ENCODE peak calls at places on chromosomes 3 and 15, in six cellular contexts. K is IMR-90, Q is A549, H is HEK293T, I is GM12878, O is K562. R is an unnamed sample.

GRCh38 chr15:50813865-50814264 is 48.4 kb upstream of the SPPL2A start:
- DNase-seq in I (no peak), K (no peak), O (no peak), Q (no peak), H (no peak), R (no peak)

GRCh38 chr3:136750209-136750921 is 1.8 kb downstream of the STAG1 start:
- DNase-seq in H (no peak), K (no peak), I (no peak), Q (peak), O (no peak), R (peak)

GRCh38 chr3:123028233-123028828 is 768 bp upstream of the SEMA5B start:
- DNase-seq in K (peak), H (peak), O (peak), I (no peak), Q (peak), R (peak)

GRCh38 chr3:55443346-55443745 is 43.8 kb downstream of the WNT5A start:
- DNase-seq in H (no peak), I (no peak), K (no peak), Q (no peak), O (no peak), R (no peak)

GRCh38 chr15:79431636-79432344 is at the start of gene MINAR1:
- DNase-seq in Q (peak), O (no peak), I (no peak), K (peak), H (peak), R (peak)

GRCh38 chr3:128094295-128095151 is 29.1 kb downstream of the RUVBL1 start:
- DNase-seq in I (no peak), H (no peak), O (no peak), Q (no peak), K (peak), R (peak)

GRCh38 chr3:19866751-19867347 is 67.2 kb downstream of the EFHB start:
- DNase-seq in K (peak), Q (peak), O (peak), H (peak), I (peak), R (peak)

GRCh38 chr3:152688313-152688712 is 146.6 kb upstream of the P2RY1 start:
- DNase-seq in O (no peak), K (no peak), H (no peak), I (no peak), Q (peak), R (no peak)

GRCh38 chr3:129059311-129059975 is 1.1 kb upstream of the GP9 start:
- DNase-seq in Q (no peak), O (no peak), I (no peak), K (no peak), H (no peak), R (no peak)

GRCh38 chr15:69782155-69782658 is 315.5 kb downstream of the TLE3 start:
- DNase-seq in Q (no peak), K (no peak), I (no peak), O (no peak), H (no peak), R (no peak)

GRCh38 chr15:74225928-74226327 is 10.2 kb upstream of the CCDC33 start:
- DNase-seq in O (no peak), K (no peak), Q (no peak), H (no peak), I (no peak), R (no peak)

GRCh38 chr15:25776071-25776740 is 86.9 kb downstream of the ATP10A start:
- DNase-seq in H (no peak), K (no peak), I (no peak), Q (no peak), O (no peak), R (no peak)

GRCh38 chr3:169660709-169661566 is 2.6 kb downstream of the MECOM start:
- DNase-seq in H (no peak), O (no peak), K (peak), Q (no peak), I (no peak), R (no peak)

GRCh38 chr3:81242871-81243270 is 518.6 kb downstream of the GBE1 start:
- DNase-seq in I (no peak), H (peak), O (no peak), K (peak), Q (peak), R (peak)

GRCh38 chr3:133374706-133375105 is 25.1 kb upstream of the BFSP2 start:
- DNase-seq in Q (no peak), O (no peak), I (no peak), H (no peak), K (no peak), R (no peak)

GRCh38 chr3:9582332-9582731 is 28.7 kb upstream of the LHFPL4 start:
- DNase-seq in I (no peak), H (no peak), O (no peak), Q (no peak), K (no peak), R (no peak)

GRCh38 chr15:51377038-51377761 is 35.7 kb downstream of the GLDN start:
- DNase-seq in H (no peak), K (peak), O (no peak), I (no peak), Q (no peak), R (no peak)

GRCh38 chr3:134134240-134134639 is 104.5 kb upstream of the SLCO2A1 start:
- DNase-seq in K (no peak), Q (peak), O (no peak), I (no peak), H (no peak), R (no peak)

GRCh38 chr15:31434418-31435255 is 108.0 kb downstream of the KLF13 start:
- DNase-seq in I (peak), O (peak), Q (no peak), K (peak), H (no peak), R (no peak)

GRCh38 chr15:94924971-94925593 is 693.7 kb downstream of the MCTP2 start:
- DNase-seq in I (no peak), K (no peak), O (no peak), Q (no peak), H (no peak), R (no peak)

GRCh38 chr15:41791547-41791937 is 17.3 kb downstream of the MAPKBP1 start:
- DNase-seq in I (no peak), Q (no peak), O (no peak), K (no peak), H (no peak), R (no peak)

GRCh38 chr15:35427496-35427895 is 118.5 kb downstream of the DPH6 start:
- DNase-seq in O (no peak), Q (no peak), I (no peak), H (no peak), K (no peak), R (no peak)

GRCh38 chr15:75347222-75348033 is 589 bp downstream of the NEIL1 start:
- DNase-seq in H (peak), K (no peak), O (peak), Q (no peak), I (no peak), R (no peak)

GRCh38 chr15:57496946-57497944 is 94.5 kb upstream of the MYZAP start:
- DNase-seq in Q (peak), H (no peak), O (no peak), I (no peak), K (no peak), R (peak)

GRCh38 chr3:193782280-193782654 is 189.3 kb downstream of the OPA1 start:
- DNase-seq in I (no peak), H (no peak), Q (peak), O (no peak), K (no peak), R (no peak)

GRCh38 chr3:47374587-47374986 is 6.2 kb upstream of the PTPN23 start:
- DNase-seq in H (no peak), K (no peak), O (no peak), I (no peak), Q (no peak), R (no peak)

GRCh38 chr3:129614927-129615363 is 8.5 kb upstream of the PLXND1 start:
- DNase-seq in K (no peak), O (peak), H (no peak), I (no peak), Q (peak), R (no peak)

GRCh38 chr3:32821686-32822296 is 4.0 kb downstream of the TRIM71 start:
- DNase-seq in Q (no peak), H (no peak), O (peak), K (no peak), I (no peak), R (no peak)

GRCh38 chr3:141336672-141337522 is 31.4 kb upstream of the ZBTB38 start:
- DNase-seq in O (no peak), I (peak), K (peak), H (no peak), Q (peak), R (peak)

GRCh38 chr3:72907131-72907697 is 19.4 kb downstream of the GXYLT2 start:
- DNase-seq in K (peak), H (no peak), Q (no peak), I (no peak), O (no peak), R (no peak)

GRCh38 chr3:114155370-114155821 is 23.5 kb downstream of the DRD3 start:
- DNase-seq in H (peak), I (no peak), K (peak), Q (peak), O (peak), R (peak)

GRCh38 chr3:107063351-107063750 is 313.9 kb upstream of the CCDC54 start:
- DNase-seq in O (no peak), Q (no peak), I (no peak), H (no peak), K (peak), R (no peak)

GRCh38 chr15:70633394-70633793 is 130.0 kb downstream of the UACA start:
- DNase-seq in Q (no peak), O (no peak), I (no peak), H (no peak), K (no peak), R (no peak)

GRCh38 chr3:158057666-158058065 is 48.6 kb downstream of the SHOX2 start:
- DNase-seq in H (no peak), K (no peak), Q (no peak), I (no peak), O (no peak), R (no peak)

GRCh38 chr15:82900511-82900910 is 52.0 kb downstream of the HOMER2 start:
- DNase-seq in K (no peak), I (no peak), Q (no peak), H (no peak), O (no peak), R (no peak)

GRCh38 chr15:39232512-39232911 is 348.4 kb upstream of the THBS1 start:
- DNase-seq in I (no peak), H (no peak), O (no peak), Q (peak), K (peak), R (no peak)

GRCh38 chr15:39239562-39239961 is 341.3 kb upstream of the THBS1 start:
- DNase-seq in K (peak), Q (no peak), O (no peak), I (no peak), H (no peak), R (no peak)

GRCh38 chr15:39238443-39238842 is 342.4 kb upstream of the THBS1 start:
- DNase-seq in Q (no peak), I (no peak), H (no peak), K (no peak), O (no peak), R (no peak)

GRCh38 chr15:39236375-39236774 is 344.5 kb upstream of the THBS1 start:
- DNase-seq in Q (no peak), I (no peak), H (no peak), K (no peak), O (no peak), R (no peak)

GRCh38 chr15:39235084-39235795 is 345.6 kb upstream of the THBS1 start:
- DNase-seq in O (no peak), Q (no peak), K (peak), I (no peak), H (no peak), R (no peak)
- TF ChIP-seq BHLHE40 in O (no peak), Q (no peak), K (no peak), I (no peak), H (no peak), R (no peak)

DNA sequence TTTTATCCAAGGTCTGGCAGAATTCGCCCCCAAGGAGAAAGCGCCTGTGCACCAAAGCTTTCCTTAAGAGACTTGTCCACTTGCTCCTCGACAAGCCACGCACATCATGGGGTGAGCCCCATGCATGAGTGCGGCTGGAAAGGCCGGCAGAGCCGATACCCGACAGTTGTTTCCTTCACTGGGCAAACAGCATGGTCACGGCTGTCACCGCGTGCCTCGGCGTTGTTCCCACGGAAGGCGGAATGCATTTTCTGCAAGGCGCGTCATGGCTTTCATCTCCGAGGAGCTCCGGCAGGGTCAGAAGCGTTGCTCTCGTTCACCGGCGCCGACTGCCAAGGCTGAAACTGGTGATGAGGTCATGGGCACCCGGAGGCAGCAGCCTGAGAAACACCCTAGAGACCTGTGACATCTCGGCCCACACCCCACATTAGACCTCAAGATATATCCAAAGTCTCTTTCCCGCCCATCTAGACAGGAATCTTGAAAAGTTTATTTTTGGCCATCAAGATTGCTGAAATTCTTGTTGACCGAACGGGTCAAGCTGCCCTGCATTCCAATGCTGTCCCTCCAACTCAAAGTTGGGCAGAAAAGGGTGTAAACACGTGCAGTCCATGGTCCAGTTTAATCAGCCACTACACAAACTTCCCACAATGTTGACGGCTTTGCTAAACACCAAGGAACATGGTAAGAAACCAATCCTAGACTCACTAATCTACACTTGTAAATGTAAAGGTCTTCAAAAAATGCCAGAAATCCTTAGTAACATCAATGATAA is 604 bp upstream of the TJP1 start:
- DNase-seq in K (peak), H (peak), O (no peak), Q (peak), I (no peak), R (peak)
- TF ChIP-seq BHLHE40 in K (peak), H (no peak), O (no peak), Q (no peak), I (no peak), R (peak)

DNA sequence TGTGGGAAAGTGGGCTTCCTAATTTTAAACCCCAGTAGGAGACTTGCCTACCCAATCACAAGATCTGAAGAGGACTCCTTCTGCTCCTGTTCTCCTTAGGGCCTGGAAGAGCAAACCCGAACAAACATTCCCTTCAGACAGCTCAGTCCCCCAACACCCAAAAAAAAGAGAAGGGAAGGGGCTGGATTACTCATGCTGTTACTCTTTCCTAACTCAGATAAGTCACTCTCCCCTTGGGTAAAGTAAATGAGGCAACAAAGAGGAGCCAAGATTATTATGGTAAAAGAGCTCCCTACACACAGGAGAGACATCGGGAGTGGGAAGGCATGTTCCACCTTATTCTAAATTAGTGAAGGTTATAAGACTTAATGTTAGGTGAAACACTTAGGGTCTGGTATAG is 18.1 kb upstream of the LEKR1 start:
- DNase-seq in Q (no peak), O (no peak), K (peak), H (no peak), I (no peak), R (no peak)
- TF ChIP-seq BHLHE40 in Q (no peak), O (no peak), K (no peak), H (no peak), I (no peak), R (no peak)

GRCh38 chr3:12579919-12580318 is 23.0 kb downstream of the MKRN2 start:
- DNase-seq in H (no peak), I (no peak), O (no peak), K (peak), Q (no peak), R (no peak)
- TF ChIP-seq BHLHE40 in H (no peak), I (no peak), O (no peak), K (peak), Q (no peak), R (no peak)

DNA sequence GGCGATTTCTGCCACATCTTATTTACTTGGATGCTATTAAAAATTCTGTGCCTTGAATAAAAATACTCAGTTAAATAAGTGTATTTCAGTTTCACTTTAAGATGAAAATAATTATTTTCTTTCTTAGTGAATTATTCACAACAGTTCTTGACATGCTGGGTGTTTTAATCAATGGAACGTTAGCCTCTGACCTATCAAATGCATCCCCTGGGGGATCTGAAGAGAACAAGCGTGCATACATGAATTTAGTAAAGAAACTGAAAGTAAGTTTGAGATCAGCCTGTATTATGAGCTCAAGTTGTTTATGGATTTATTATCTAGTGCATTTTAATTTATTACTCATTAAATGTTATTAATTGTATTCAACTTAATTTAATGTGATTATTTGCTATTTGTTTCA is 597 bp downstream of the P2RY12 start:
- DNase-seq in K (no peak), O (no peak), I (no peak), Q (no peak), H (no peak), R (no peak)
- TF ChIP-seq BHLHE40 in K (no peak), O (no peak), I (no peak), Q (no peak), H (no peak), R (no peak)

DNA sequence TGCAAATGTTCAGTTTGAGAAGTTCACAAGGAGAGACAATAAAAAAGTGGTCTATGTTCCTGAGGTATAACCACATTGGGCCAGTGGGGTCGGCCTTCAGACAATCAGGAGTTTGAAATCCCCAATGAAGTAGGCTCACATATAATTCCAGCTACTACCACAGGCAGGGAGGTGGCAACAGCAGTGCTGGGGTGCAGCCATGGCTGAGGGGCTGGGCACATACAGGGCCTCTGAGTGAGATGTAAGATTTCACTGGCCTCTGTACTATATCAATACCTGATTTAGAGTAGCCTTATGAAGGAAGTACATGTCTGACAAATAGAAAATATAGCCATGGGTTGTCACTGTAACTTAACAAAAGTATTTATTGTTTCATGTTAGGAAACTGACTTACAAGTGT is 402.2 kb downstream of the TBC1D5 start:
- DNase-seq in O (no peak), I (no peak), H (no peak), Q (no peak), K (no peak), R (no peak)
- TF ChIP-seq BHLHE40 in O (no peak), I (no peak), H (no peak), Q (no peak), K (no peak), R (no peak)